ENCODE peak calls at places on chromosomes 2 and 18, in four cellular contexts. J, Z, C and B are unnamed samples.

GRCh38 chr2:45839388-45840251 is 188.1 kb downstream of the PRKCE start:
- DNase-seq in Z (no peak), J (no peak), C (no peak), B (no peak)

GRCh38 chr2:182066439-182067061 is 80.9 kb downstream of the PPP1R1C start:
- DNase-seq in Z (no peak), J (peak; percentile 98), C (no peak), B (no peak)

GRCh38 chr2:139427164-139427563 is 647.0 kb upstream of the NXPH2 start:
- DNase-seq in Z (no peak), C (no peak), J (no peak), B (no peak)

GRCh38 chr2:238420878-238421694 is 5.6 kb upstream of the ASB1 start:
- DNase-seq in C (no peak), Z (no peak), J (no peak), B (no peak)

GRCh38 chr18:37673196-37673595 is 107.6 kb upstream of the CELF4 start:
- DNase-seq in J (no peak), Z (no peak), C (no peak), B (no peak)

GRCh38 chr18:48989304-48990284 is 38.8 kb upstream of the SMAD7 start:
- DNase-seq in J (no peak), Z (no peak), C (no peak), B (no peak)

GRCh38 chr2:134104754-134105153 is 149.1 kb upstream of the MGAT5 start:
- DNase-seq in Z (no peak), J (no peak), C (no peak), B (no peak)

GRCh38 chr18:35826477-35826876 is 146.0 kb upstream of the RMP24 start:
- DNase-seq in C (no peak), J (no peak), Z (no peak), B (no peak)

GRCh38 chr2:73939419-73939818 is 12.7 kb downstream of the DGUOK start:
- DNase-seq in J (peak; percentile 20), C (no peak), Z (peak; percentile 43), B (no peak)

GRCh38 chr18:67583621-67584020 is 67.1 kb upstream of the DSEL start:
- DNase-seq in J (no peak), Z (no peak), C (no peak), B (no peak)

GRCh38 chr18:3321133-3321812 is 59.3 kb downstream of the MYL12B start:
- DNase-seq in Z (peak; percentile 13), C (no peak), J (peak; percentile 53), B (no peak)

GRCh38 chr2:172438741-172439508 is 11.5 kb downstream of the ITGA6 start:
- DNase-seq in Z (no peak), J (no peak), C (no peak), B (no peak)

GRCh38 chr2:71455011-71455740 is 1.8 kb downstream of the DYSF start:
- DNase-seq in J (no peak), Z (no peak), C (no peak), B (no peak)
- TF ChIP-seq CTCF in J (no peak), Z (no peak), C (no peak), B (no peak)

GRCh38 chr2:146701183-146701582 is 1143.6 kb upstream of the ACVR2A start:
- DNase-seq in Z (no peak), C (no peak), J (no peak), B (no peak)
- TF ChIP-seq CTCF in Z (no peak), C (no peak), J (no peak), B (no peak)

GRCh38 chr2:241099246-241099645 is 2.8 kb downstream of the MTERF4 start:
- DNase-seq in C (no peak), Z (no peak), J (no peak), B (no peak)
- TF ChIP-seq CTCF in C (no peak), Z (no peak), J (no peak), B (no peak)

GRCh38 chr2:79630060-79630459 is 117.2 kb downstream of the CTNNA2 start:
- DNase-seq in C (no peak), J (no peak), Z (no peak), B (no peak)
- TF ChIP-seq CTCF in C (no peak), J (no peak), Z (no peak), B (no peak)

GRCh38 chr18:77648415-77648814 is 398.8 kb downstream of the GALR1 start:
- DNase-seq in C (no peak), J (no peak), Z (no peak), B (no peak)

GRCh38 chr18:77650799-77651385 is 401.2 kb downstream of the GALR1 start:
- DNase-seq in C (peak; percentile 70), Z (peak; percentile 69), J (no peak), B (peak; percentile 88)

GRCh38 chr18:77645170-77645872 is 395.7 kb downstream of the GALR1 start:
- DNase-seq in Z (no peak), C (no peak), J (no peak), B (no peak)

GRCh38 chr18:77651441-77651840 is 401.8 kb downstream of the GALR1 start:
- DNase-seq in Z (no peak), J (no peak), C (no peak), B (no peak)

DNA sequence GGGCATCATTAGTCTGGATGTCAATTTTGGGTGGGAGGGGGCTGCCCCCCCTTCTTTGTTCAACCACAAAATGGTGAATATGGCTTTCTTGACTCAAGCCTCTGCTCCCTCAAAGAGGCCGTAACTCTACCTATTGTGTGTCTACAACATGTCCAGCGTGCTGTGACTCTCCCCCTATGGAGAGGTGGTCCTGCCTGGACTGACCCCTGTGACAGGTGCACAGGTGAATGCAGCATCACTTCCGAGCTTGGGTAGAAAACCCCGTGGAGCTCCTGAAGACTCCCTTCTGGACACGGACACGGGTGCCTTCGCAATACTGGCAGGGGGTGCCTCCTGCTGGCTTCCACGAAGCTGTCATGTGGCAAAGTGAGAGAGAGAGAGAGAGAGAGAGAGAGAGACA is 397.8 kb downstream of the GALR1 start:
- DNase-seq in Z (no peak), C (no peak), J (no peak), B (no peak)
- TF ChIP-seq CTCF in Z (no peak), C (no peak), J (no peak), B (no peak)